ENCODE peak calls at places on chromosomes 2 and 18, in four cellular contexts. One of them, this sample, is unnamed.

GRCh38 chr2:37641582-37642111 is 29.8 kb downstream of the CDC42EP3 start:
- DNase-seq in epithelial cell of esophagus: no peak
- DNase-seq in foreskin fibroblast: peak
- DNase-seq in IMR-90: peak
- DNase-seq in this sample: no peak

GRCh38 chr2:7429733-7430132 is 512.5 kb downstream of the RNF144A start:
- DNase-seq in epithelial cell of esophagus: no peak
- DNase-seq in foreskin fibroblast: no peak
- DNase-seq in IMR-90: no peak
- DNase-seq in this sample: no peak

GRCh38 chr2:98419977-98420725 is 24.5 kb upstream of the INPP4A start:
- DNase-seq in epithelial cell of esophagus: no peak
- DNase-seq in foreskin fibroblast: peak
- DNase-seq in IMR-90: no peak
- DNase-seq in this sample: no peak

GRCh38 chr18:11667578-11667977 is 21.5 kb upstream of the GNAL start:
- DNase-seq in epithelial cell of esophagus: no peak
- DNase-seq in foreskin fibroblast: no peak
- DNase-seq in IMR-90: no peak
- DNase-seq in this sample: no peak

GRCh38 chr18:11850821-11851155 is 425 bp upstream of the CHMP1B start:
- DNase-seq in epithelial cell of esophagus: peak
- DNase-seq in foreskin fibroblast: no peak
- DNase-seq in IMR-90: no peak
- DNase-seq in this sample: peak

GRCh38 chr2:88545118-88545517 is 82.1 kb downstream of the EIF2AK3 start:
- DNase-seq in epithelial cell of esophagus: peak
- DNase-seq in foreskin fibroblast: peak
- DNase-seq in IMR-90: peak
- DNase-seq in this sample: no peak

GRCh38 chr2:239466755-239467271 is 66.0 kb upstream of the HDAC4 start:
- DNase-seq in epithelial cell of esophagus: no peak
- DNase-seq in foreskin fibroblast: no peak
- DNase-seq in IMR-90: no peak
- DNase-seq in this sample: no peak

GRCh38 chr18:55477537-55478300 is 110.3 kb downstream of the TCF4 start:
- DNase-seq in epithelial cell of esophagus: peak
- DNase-seq in foreskin fibroblast: no peak
- DNase-seq in IMR-90: peak
- DNase-seq in this sample: no peak

GRCh38 chr2:65386340-65386739 is 46.1 kb downstream of the SPRED2 start:
- DNase-seq in epithelial cell of esophagus: no peak
- DNase-seq in foreskin fibroblast: no peak
- DNase-seq in IMR-90: no peak
- DNase-seq in this sample: no peak

GRCh38 chr18:1408331-1408835 is 503.7 kb downstream of the ADCYAP1 start:
- DNase-seq in epithelial cell of esophagus: no peak
- DNase-seq in foreskin fibroblast: no peak
- DNase-seq in IMR-90: no peak
- DNase-seq in this sample: no peak

GRCh38 chr2:197677483-197677882 is 2.1 kb upstream of the RFTN2 start:
- DNase-seq in epithelial cell of esophagus: peak
- DNase-seq in foreskin fibroblast: no peak
- DNase-seq in IMR-90: peak
- DNase-seq in this sample: no peak

GRCh38 chr2:100321181-100321880 is 970 bp downstream of the LONRF2 start:
- DNase-seq in epithelial cell of esophagus: peak
- DNase-seq in foreskin fibroblast: peak
- DNase-seq in IMR-90: peak
- DNase-seq in this sample: peak

GRCh38 chr18:48022531-48023330 is 92.3 kb upstream of the SMAD2 start:
- DNase-seq in epithelial cell of esophagus: peak
- DNase-seq in foreskin fibroblast: no peak
- DNase-seq in IMR-90: peak
- DNase-seq in this sample: no peak

GRCh38 chr18:8798996-8799395 is 93.6 kb downstream of the MTCL1 start:
- DNase-seq in epithelial cell of esophagus: no peak
- DNase-seq in foreskin fibroblast: no peak
- DNase-seq in IMR-90: no peak
- DNase-seq in this sample: no peak

GRCh38 chr18:8800876-8801262 is 95.5 kb downstream of the MTCL1 start:
- DNase-seq in epithelial cell of esophagus: no peak
- DNase-seq in foreskin fibroblast: no peak
- DNase-seq in IMR-90: no peak
- DNase-seq in this sample: no peak

GRCh38 chr18:8800445-8800844 is 95.1 kb downstream of the MTCL1 start:
- DNase-seq in epithelial cell of esophagus: peak
- DNase-seq in foreskin fibroblast: peak
- DNase-seq in IMR-90: peak
- DNase-seq in this sample: peak

GRCh38 chr18:8800041-8800441 is 94.7 kb downstream of the MTCL1 start:
- DNase-seq in epithelial cell of esophagus: no peak
- DNase-seq in foreskin fibroblast: peak
- DNase-seq in IMR-90: peak
- DNase-seq in this sample: peak

GRCh38 chr18:8799593-8799992 is 94.2 kb downstream of the MTCL1 start:
- DNase-seq in epithelial cell of esophagus: no peak
- DNase-seq in foreskin fibroblast: no peak
- DNase-seq in IMR-90: peak
- DNase-seq in this sample: no peak
- H3K4me3 ChIP-seq in epithelial cell of esophagus: no peak
- H3K4me3 ChIP-seq in foreskin fibroblast: no peak
- H3K4me3 ChIP-seq in IMR-90: no peak
- H3K4me3 ChIP-seq in this sample: no peak

DNA sequence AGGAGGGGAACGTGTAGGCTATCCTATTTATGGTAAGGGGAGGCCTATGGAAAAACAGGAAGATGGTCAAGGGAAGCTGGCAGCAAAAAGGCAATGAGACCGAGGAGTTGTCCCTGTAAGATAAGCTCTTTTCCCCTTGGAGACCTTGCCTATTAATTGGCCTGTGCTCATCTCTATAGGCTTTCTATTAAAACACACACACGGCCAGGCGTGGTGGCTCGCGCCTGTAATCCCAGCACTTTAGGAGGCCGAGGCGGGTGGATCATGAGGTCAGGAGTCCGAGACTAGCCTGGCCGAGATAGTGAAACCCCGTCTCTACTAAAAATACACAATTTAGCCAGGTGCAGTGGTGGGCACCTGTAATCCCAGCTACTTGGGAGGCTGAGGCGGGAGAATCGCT is 32.1 kb downstream of the EPAS1 start:
- DNase-seq in epithelial cell of esophagus: no peak
- DNase-seq in foreskin fibroblast: no peak
- DNase-seq in IMR-90: no peak
- DNase-seq in this sample: no peak
- TF ChIP-seq CTCF in epithelial cell of esophagus: no peak
- TF ChIP-seq CTCF in foreskin fibroblast: no peak
- TF ChIP-seq CTCF in IMR-90: no peak
- TF ChIP-seq CTCF in this sample: no peak

GRCh38 chr2:166179201-166179600 is 51.4 kb upstream of the SCN1A start:
- DNase-seq in epithelial cell of esophagus: no peak
- DNase-seq in foreskin fibroblast: no peak
- DNase-seq in IMR-90: peak
- DNase-seq in this sample: no peak
- H3K4me3 ChIP-seq in epithelial cell of esophagus: no peak
- H3K4me3 ChIP-seq in foreskin fibroblast: no peak
- H3K4me3 ChIP-seq in IMR-90: no peak
- H3K4me3 ChIP-seq in this sample: no peak

DNA sequence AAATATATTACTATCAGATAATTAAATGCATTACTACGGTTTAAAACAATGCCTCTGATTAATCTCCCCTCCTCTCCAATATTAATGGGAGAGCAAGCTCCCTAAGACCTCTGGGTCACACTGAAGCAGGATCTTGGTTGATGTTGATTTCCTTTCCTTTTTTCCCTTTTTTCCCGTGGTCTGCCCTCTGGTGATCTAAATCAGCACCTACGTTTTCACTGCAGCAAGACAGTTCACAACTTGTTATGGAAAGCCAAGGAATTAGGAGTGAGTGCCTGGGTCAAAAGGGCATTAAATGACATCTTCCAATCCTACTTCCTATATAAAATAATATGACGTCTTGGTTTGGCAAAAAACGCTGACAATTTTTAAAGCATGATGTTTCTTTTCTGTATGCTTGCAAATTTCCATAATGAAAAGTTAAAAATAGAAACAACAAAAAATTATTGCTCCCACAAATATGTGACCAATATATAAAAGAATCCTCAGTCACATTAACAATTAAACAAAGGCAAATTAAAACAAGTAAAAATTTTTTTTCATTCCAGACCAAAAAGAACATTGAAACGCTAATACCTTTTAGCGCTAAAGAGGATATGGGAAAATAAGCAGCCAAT is 7.9 kb upstream of the CFAP36 start:
- DNase-seq in epithelial cell of esophagus: peak
- DNase-seq in foreskin fibroblast: peak
- DNase-seq in IMR-90: peak
- DNase-seq in this sample: no peak
- TF ChIP-seq CTCF in epithelial cell of esophagus: peak
- TF ChIP-seq CTCF in foreskin fibroblast: peak
- TF ChIP-seq CTCF in IMR-90: peak
- TF ChIP-seq CTCF in this sample: peak

GRCh38 chr2:135802350-135802749 is 34.6 kb downstream of the LCT start:
- DNase-seq in epithelial cell of esophagus: no peak
- DNase-seq in foreskin fibroblast: no peak
- DNase-seq in IMR-90: no peak
- DNase-seq in this sample: no peak

GRCh38 chr2:135803276-135803675 is 33.7 kb downstream of the LCT start:
- DNase-seq in epithelial cell of esophagus: no peak
- DNase-seq in foreskin fibroblast: no peak
- DNase-seq in IMR-90: no peak
- DNase-seq in this sample: no peak

GRCh38 chr2:135798762-135799161 is 38.2 kb downstream of the LCT start:
- DNase-seq in epithelial cell of esophagus: peak
- DNase-seq in foreskin fibroblast: peak
- DNase-seq in IMR-90: no peak
- DNase-seq in this sample: no peak

GRCh38 chr2:135799738-135800137 is 37.2 kb downstream of the LCT start:
- DNase-seq in epithelial cell of esophagus: no peak
- DNase-seq in foreskin fibroblast: no peak
- DNase-seq in IMR-90: no peak
- DNase-seq in this sample: no peak

GRCh38 chr2:135800513-135801460 is 36.2 kb downstream of the LCT start:
- DNase-seq in epithelial cell of esophagus: no peak
- DNase-seq in foreskin fibroblast: no peak
- DNase-seq in IMR-90: no peak
- DNase-seq in this sample: no peak
- H3K4me3 ChIP-seq in epithelial cell of esophagus: no peak
- H3K4me3 ChIP-seq in foreskin fibroblast: no peak
- H3K4me3 ChIP-seq in IMR-90: no peak
- H3K4me3 ChIP-seq in this sample: no peak

GRCh38 chr2:154556146-154556545 is 142.3 kb upstream of the KCNJ3 start:
- DNase-seq in epithelial cell of esophagus: no peak
- DNase-seq in foreskin fibroblast: no peak
- DNase-seq in IMR-90: no peak
- DNase-seq in this sample: no peak

GRCh38 chr2:154557906-154558305 is 140.6 kb upstream of the KCNJ3 start:
- DNase-seq in epithelial cell of esophagus: no peak
- DNase-seq in foreskin fibroblast: no peak
- DNase-seq in IMR-90: no peak
- DNase-seq in this sample: no peak

GRCh38 chr2:154556607-154557006 is 141.9 kb upstream of the KCNJ3 start:
- DNase-seq in epithelial cell of esophagus: peak
- DNase-seq in foreskin fibroblast: no peak
- DNase-seq in IMR-90: no peak
- DNase-seq in this sample: no peak

GRCh38 chr2:154554046-154554445 is 144.4 kb upstream of the KCNJ3 start:
- DNase-seq in epithelial cell of esophagus: no peak
- DNase-seq in foreskin fibroblast: no peak
- DNase-seq in IMR-90: no peak
- DNase-seq in this sample: no peak

DNA sequence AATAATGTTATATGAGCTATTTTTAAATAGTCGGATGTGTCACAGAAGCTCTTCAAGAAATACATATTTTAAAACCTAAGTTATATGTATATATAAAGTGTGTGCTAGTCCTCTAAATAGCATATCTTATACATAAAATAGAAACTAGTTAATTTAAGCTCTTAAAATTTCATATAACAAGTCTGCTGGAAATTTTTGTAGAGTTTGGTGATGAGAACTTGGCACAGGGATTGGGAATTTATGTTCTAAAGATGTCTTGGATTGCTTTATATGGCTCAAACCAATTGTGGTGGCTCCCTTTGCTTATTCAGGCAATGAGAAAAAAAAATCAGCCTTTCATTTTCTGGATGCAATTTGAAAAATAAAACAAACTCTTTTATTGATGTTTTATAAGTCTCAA is 142.8 kb upstream of the KCNJ3 start:
- DNase-seq in epithelial cell of esophagus: no peak
- DNase-seq in foreskin fibroblast: no peak
- DNase-seq in IMR-90: no peak
- DNase-seq in this sample: no peak
- TF ChIP-seq CTCF in epithelial cell of esophagus: no peak
- TF ChIP-seq CTCF in foreskin fibroblast: no peak
- TF ChIP-seq CTCF in IMR-90: no peak
- TF ChIP-seq CTCF in this sample: no peak